ENCODE peak calls at places on chromosomes 4 and X, in ten cellular contexts. D is dorsolateral prefrontal cortex, S is epithelial cell of esophagus, N is colonic mucosa, E is right atrium auricular region, M is mesendoderm, A is IMR-90, W is uterus, B is foreskin fibroblast, Y is left lung. U is an unnamed sample.

GRCh38 chr4:143019351-143019750 is 165.4 kb upstream of the USP38 start:
- DNase-seq in D (no peak), S (no peak), N (no peak), E (no peak), M (no peak), A (no peak), W (no peak), B (no peak), Y (no peak), U (no peak)

GRCh38 chr4:147578057-147578476 is 39.1 kb upstream of the TMEM184C start:
- DNase-seq in D (no peak), S (peak), N (no peak), E (no peak), M (peak), A (peak), W (peak), B (peak), Y (no peak), U (no peak)

GRCh38 chr4:104571341-104571740 is 76.6 kb upstream of the CXXC4 start:
- DNase-seq in D (no peak), S (peak), N (no peak), E (no peak), M (peak), A (no peak), W (no peak), B (no peak), Y (no peak), U (no peak)

GRCh38 chrX:23844502-23845138 is 61.6 kb downstream of the SAT1 start:
- DNase-seq in D (no peak), S (no peak), N (peak), E (no peak), M (peak), A (peak), W (no peak), B (no peak), Y (no peak), U (no peak)

GRCh38 chrX:53768451-53769246 is 82.1 kb upstream of the HUWE1 start:
- DNase-seq in D (no peak), S (no peak), N (no peak), E (no peak), M (no peak), A (no peak), W (no peak), B (no peak), Y (no peak), U (no peak)

GRCh38 chr4:54625391-54625790 is 32.4 kb upstream of the KIT start:
- DNase-seq in D (no peak), S (no peak), N (no peak), E (no peak), M (no peak), A (no peak), W (peak), B (no peak), Y (no peak), U (no peak)

GRCh38 chr4:158020734-158021346 is 152.0 kb downstream of the GASK1B start:
- DNase-seq in D (no peak), S (peak), N (no peak), E (no peak), M (peak), A (peak), W (peak), B (peak), Y (no peak), U (no peak)

GRCh38 chr4:108762559-108763225 is at the start of gene ETNPPL:
- DNase-seq in D (no peak), S (no peak), N (peak), E (no peak), M (peak), A (no peak), W (no peak), B (no peak), Y (peak), U (peak)

GRCh38 chr4:8188743-8189550 is 10.1 kb upstream of the SH3TC1 start:
- DNase-seq in D (peak), S (peak), N (no peak), E (peak), M (no peak), A (no peak), W (no peak), B (no peak), Y (peak), U (peak)

GRCh38 chr4:89305712-89306437 is 1.7 kb downstream of the GPRIN3 start:
- DNase-seq in D (no peak), S (peak), N (peak), E (no peak), M (no peak), A (no peak), W (no peak), B (peak), Y (no peak), U (no peak)

GRCh38 chrX:15598031-15598430 is 2.7 kb downstream of the ACE2 start:
- DNase-seq in D (no peak), S (no peak), N (no peak), E (no peak), M (peak), A (no peak), W (no peak), B (no peak), Y (no peak), U (no peak)
- H3K4me3 ChIP-seq in D (no peak), S (no peak), N (no peak), E (no peak), M (no peak), A (no peak), W (no peak), B (no peak), Y (no peak), U (no peak)

DNA sequence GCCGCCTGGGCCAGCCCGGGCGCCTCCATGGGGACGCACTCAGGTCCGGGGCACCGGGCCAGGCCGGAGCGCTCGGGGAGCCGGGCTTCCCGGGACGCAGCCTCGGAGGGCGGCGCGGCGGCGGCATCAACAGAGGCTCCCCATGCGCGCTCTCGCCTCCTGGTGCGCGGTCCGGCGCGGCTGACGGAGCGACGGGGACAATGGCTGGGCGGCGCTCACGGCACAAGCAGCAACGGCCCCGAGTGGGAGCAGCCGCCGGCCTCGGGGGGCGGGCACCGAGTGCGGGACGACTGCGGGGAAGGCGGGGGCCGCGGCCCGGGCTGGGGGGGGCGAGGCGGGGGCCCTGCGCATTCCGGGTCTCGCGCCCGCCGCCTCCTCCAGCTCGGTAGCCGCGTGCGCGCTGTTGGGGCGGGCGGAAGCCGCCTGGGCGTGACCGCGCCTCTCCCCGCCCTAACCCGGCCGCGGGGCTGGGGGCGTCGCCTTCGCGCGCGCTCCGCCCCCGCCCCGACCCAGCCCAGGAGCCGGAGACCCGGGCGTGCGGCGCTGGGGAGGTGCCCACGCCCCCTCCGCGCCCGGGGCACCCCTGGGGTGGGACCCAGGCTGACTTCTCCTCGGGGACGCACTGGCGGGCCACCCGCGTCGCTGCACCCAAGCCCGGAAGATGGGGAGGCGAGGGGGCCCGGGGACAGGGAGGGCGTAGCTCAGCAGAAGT is at the start of gene PRKX:
- DNase-seq in D (no peak), S (peak), N (peak), E (no peak), M (peak), A (peak), W (no peak), B (peak), Y (peak), U (peak)
- H3K4me3 ChIP-seq in D (peak), S (peak), N (peak), E (peak), M (peak), A (peak), W (peak), B (peak), Y (peak), U (peak)

GRCh38 chrX:12949927-12950656 is 24.8 kb upstream of the TMSB4X start:
- DNase-seq in D (peak), S (peak), N (peak), E (peak), M (no peak), A (peak), W (peak), B (peak), Y (peak), U (peak)
- H3K4me3 ChIP-seq in D (peak), S (no peak), N (no peak), E (no peak), M (no peak), A (no peak), W (no peak), B (peak), Y (peak), U (no peak)

GRCh38 chr4:156970501-156971167 is 965 bp downstream of the PDGFC start:
- DNase-seq in D (peak), S (peak), N (peak), E (peak), M (peak), A (peak), W (peak), B (peak), Y (peak), U (peak)
- H3K4me3 ChIP-seq in D (peak), S (peak), N (peak), E (peak), M (peak), A (peak), W (peak), B (peak), Y (peak), U (peak)

DNA sequence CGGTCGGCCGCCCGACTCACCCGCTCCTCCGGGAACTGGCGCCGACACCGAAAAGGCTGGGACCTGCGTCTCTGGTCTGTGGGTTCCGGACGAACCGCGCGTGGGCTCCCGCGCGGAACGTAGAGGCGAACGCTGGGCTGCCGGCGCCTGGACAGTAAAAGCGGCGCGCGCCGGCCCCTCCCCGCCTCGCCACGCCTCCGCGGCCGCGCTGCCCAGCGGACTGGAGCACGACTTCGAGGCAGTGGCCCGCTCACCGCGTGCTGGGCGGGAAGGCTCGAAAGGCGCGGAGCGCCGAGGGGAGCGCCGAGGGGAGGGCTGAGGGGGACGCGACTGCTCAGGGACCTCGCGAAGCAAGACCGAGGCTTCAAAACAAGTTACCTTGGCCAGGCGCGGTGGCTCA is at the start of gene TAF7L:
- DNase-seq in D (no peak), S (peak), N (no peak), E (no peak), M (no peak), A (no peak), W (no peak), B (peak), Y (peak), U (no peak)
- H3K4me3 ChIP-seq in D (peak), S (no peak), N (no peak), E (no peak), M (no peak), A (peak), W (no peak), B (peak), Y (no peak), U (no peak)

U was measured in pancreas.